ENCODE peak calls at places on chromosomes 4 and X, in nine cellular contexts. C, R, A, M, X, D, Y, T and Z are unnamed samples.

GRCh38 chrX:22800360-22800759 is 199.4 kb upstream of the DDX53 start:
- DNase-seq in T (no peak), R (peak; percentile 26), C (no peak), X (peak; percentile 89), M (peak; percentile 66), A (peak; percentile 81), Y (no peak), D (peak; percentile 4), Z (no peak)

GRCh38 chr4:20662851-20663250 is 37.4 kb upstream of the PACRGL start:
- DNase-seq in C (no peak), A (peak; percentile 14), D (no peak), M (no peak), R (no peak), X (peak; percentile 4), T (no peak), Y (no peak), Z (no peak)

GRCh38 chr4:78299565-78299972 is 242.4 kb downstream of the FRAS1 start:
- DNase-seq in X (peak; percentile 17), Y (no peak), R (no peak), D (no peak), M (no peak), A (no peak), T (no peak), C (no peak), Z (no peak)

GRCh38 chrX:153460826-153461225 is 9.6 kb downstream of the HAUS7 start:
- DNase-seq in A (no peak), Y (no peak), C (no peak), T (peak; percentile 67), D (peak; percentile 45), X (peak; percentile 39), M (no peak), R (no peak), Z (peak; percentile 43)

GRCh38 chr4:104446431-104446925 is 48.2 kb downstream of the CXXC4 start:
- DNase-seq in X (no peak), A (no peak), R (no peak), M (no peak), C (no peak), Y (no peak), T (no peak), D (no peak), Z (no peak)

GRCh38 chr4:75547647-75548387 is 8.0 kb upstream of the ODAPH start:
- DNase-seq in M (no peak), R (no peak), D (peak; percentile 35), C (no peak), X (peak; percentile 24), A (peak; percentile 3), T (no peak), Y (no peak), Z (no peak)

GRCh38 chr4:114386637-114387233 is 211.9 kb upstream of the UGT8 start:
- DNase-seq in X (peak; percentile 60), T (no peak), R (no peak), M (no peak), A (peak; percentile 39), D (no peak), C (no peak), Y (no peak), Z (no peak)

GRCh38 chrX:139126493-139126892 is 404.0 kb upstream of the F9 start:
- DNase-seq in X (no peak), Y (peak; percentile 28), C (peak; percentile 53), D (no peak), T (no peak), M (no peak), A (no peak), R (no peak), Z (no peak)

GRCh38 chrX:13081385-13082285 is 37.2 kb upstream of the FAM9C start:
- DNase-seq in T (no peak), X (peak; percentile 54), A (no peak), D (no peak), C (no peak), Y (no peak), R (no peak), M (no peak), Z (no peak)

GRCh38 chr4:187183826-187184225 is 460.2 kb upstream of the FAT1 start:
- DNase-seq in A (no peak), D (no peak), X (no peak), C (no peak), Y (no peak), M (no peak), T (no peak), R (no peak), Z (no peak)

GRCh38 chr4:121696140-121696640 is 590 bp downstream of the ANXA5 start:
- DNase-seq in Y (peak; percentile 62), X (peak; percentile 85), T (no peak), C (peak; percentile 77), A (peak; percentile 59), R (no peak), M (peak; percentile 64), D (peak; percentile 81), Z (peak; percentile 70)

GRCh38 chr4:742742-743311 is 37.2 kb downstream of the PCGF3 start:
- DNase-seq in D (peak; percentile 76), C (peak; percentile 73), T (peak; percentile 75), A (peak; percentile 55), R (no peak), M (no peak), X (peak; percentile 42), Y (peak; percentile 46), Z (no peak)

GRCh38 chr4:35247047-35247446 is 997.3 kb downstream of the ARAP2 start:
- DNase-seq in C (no peak), D (no peak), R (no peak), M (no peak), A (no peak), Y (no peak), T (no peak), X (no peak), Z (no peak)

GRCh38 chr4:35253331-35253730 is 991.0 kb downstream of the ARAP2 start:
- DNase-seq in R (no peak), C (no peak), T (no peak), M (no peak), Y (no peak), A (no peak), X (no peak), D (no peak), Z (no peak)

GRCh38 chr4:35250771-35251170 is 993.5 kb downstream of the ARAP2 start:
- DNase-seq in A (no peak), T (no peak), D (no peak), C (no peak), X (no peak), R (no peak), Y (no peak), M (no peak), Z (no peak)

GRCh38 chr4:35252071-35252470 is 992.2 kb downstream of the ARAP2 start:
- DNase-seq in M (no peak), T (no peak), D (no peak), R (no peak), C (no peak), X (no peak), A (no peak), Y (no peak), Z (no peak)

GRCh38 chr4:35252866-35253265 is 991.4 kb downstream of the ARAP2 start:
- DNase-seq in A (no peak), T (no peak), Y (no peak), X (no peak), R (no peak), M (no peak), D (no peak), C (no peak), Z (no peak)
- H3K4me3 ChIP-seq in A (no peak overlapping the region), T (no peak overlapping the region), Y (no peak overlapping the region), X (no peak overlapping the region), R (no peak overlapping the region), M (no peak overlapping the region), D (no peak overlapping the region), C (no peak overlapping the region), Z (no peak overlapping the region)

GRCh38 chr4:139015948-139016451 is 419 bp downstream of the NOCT start:
- DNase-seq in R (no peak), C (peak; percentile 65), D (no peak), M (no peak), A (no peak), T (no peak), Y (peak; percentile 33), X (peak; percentile 20), Z (no peak)
- H3K27ac ChIP-seq in R (peak overlapping the region; percentile 99), C (peak overlapping the region; percentile 98), D (peak overlapping the region; percentile 83), M (peak overlapping the region; percentile 98), A (peak overlapping the region; percentile 100), T (peak overlapping the region; percentile 84), Y (peak overlapping the region; percentile 88), X (peak overlapping the region; percentile 57), Z (peak overlapping the region; percentile 89)

DNA sequence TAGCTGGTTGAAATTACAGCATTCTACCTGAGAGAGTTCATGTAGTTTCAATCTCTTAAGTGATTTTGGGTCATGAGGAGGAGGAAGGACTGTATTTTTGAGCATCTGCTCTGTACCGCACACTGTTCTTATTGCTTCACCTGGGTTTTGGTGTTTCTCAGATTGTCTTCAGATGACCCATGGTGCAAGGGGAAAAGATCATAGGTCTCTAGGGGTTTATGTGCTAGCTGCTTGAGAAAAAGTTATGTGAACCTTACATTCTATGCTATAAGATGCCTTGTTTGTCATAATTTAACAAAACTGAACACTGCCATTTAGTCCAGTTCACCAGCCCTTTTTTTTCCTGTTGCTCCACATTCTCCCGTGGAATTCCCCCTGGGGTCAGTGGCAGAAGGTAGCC is 60.4 kb downstream of the PDK3 start:
- DNase-seq in T (no peak), D (no peak), R (no peak), A (no peak), C (no peak), M (no peak), X (no peak), Y (no peak), Z (no peak)
- H3K4me3 ChIP-seq in T (no peak overlapping the region), D (no peak overlapping the region), R (no peak overlapping the region), A (no peak overlapping the region), C (no peak overlapping the region), M (no peak overlapping the region), X (no peak overlapping the region), Y (no peak overlapping the region), Z (no peak overlapping the region)

GRCh38 chr4:6956434-6957147 is 47.0 kb downstream of the TBC1D14 start:
- DNase-seq in D (no peak), T (no peak), C (peak; percentile 43), M (no peak), X (no peak), Y (no peak), R (no peak), A (no peak), Z (no peak)
- H3K27ac ChIP-seq in D (no peak overlapping the region), T (no peak overlapping the region), C (no peak overlapping the region), M (peak overlapping the region; percentile 65), X (peak overlapping the region; percentile 14), Y (peak overlapping the region; percentile 84), R (no peak overlapping the region), A (no peak overlapping the region), Z (no peak overlapping the region)

DNA sequence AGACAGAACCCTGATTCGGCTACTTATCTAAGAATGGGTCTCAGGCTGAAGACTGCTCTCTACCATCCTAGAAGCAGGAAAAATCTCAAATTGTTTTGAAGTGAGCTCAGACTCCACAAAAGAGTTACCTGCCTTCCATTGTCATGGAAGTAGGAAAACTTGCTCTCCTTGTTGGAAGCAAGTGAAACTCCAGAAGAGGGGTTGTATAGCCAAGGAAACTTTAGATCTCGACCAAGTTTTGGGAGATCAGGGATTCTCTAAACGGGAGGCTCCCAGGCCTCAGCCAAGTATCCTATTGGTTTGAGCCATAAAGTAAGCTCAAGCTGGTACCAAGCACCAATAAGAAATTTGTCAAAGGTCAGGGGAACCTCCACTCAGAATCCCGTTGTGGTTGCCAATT is 9.2 kb upstream of the FHDC1 start:
- DNase-seq in A (no peak), D (no peak), R (no peak), Y (no peak), C (no peak), X (no peak), T (no peak), M (no peak), Z (no peak)
- H3K4me3 ChIP-seq in A (no peak overlapping the region), D (no peak overlapping the region), R (no peak overlapping the region), Y (no peak overlapping the region), C (no peak overlapping the region), X (no peak overlapping the region), T (no peak overlapping the region), M (no peak overlapping the region), Z (no peak overlapping the region)

GRCh38 chrX:41558531-41558930 is 111.4 kb downstream of the NYX start:
- DNase-seq in X (peak; percentile 47), Y (no peak), T (peak; percentile 14), C (no peak), M (no peak), D (no peak), A (no peak), R (no peak), Z (no peak)
- H3K27ac ChIP-seq in X (no peak overlapping the region), Y (no peak overlapping the region), T (no peak overlapping the region), C (no peak overlapping the region), M (no peak overlapping the region), D (no peak overlapping the region), A (no peak overlapping the region), R (no peak overlapping the region), Z (no peak overlapping the region)